ENCODE peak calls at places on chromosomes 16 and 17, in eight cellular contexts. W, S, B, Z, G, P, N and X are unnamed samples.

GRCh38 chr17:31859487-31860008 is 504 bp upstream of the COPRS start:
- DNase-seq in W (no peak), S (no peak), B (no peak), Z (no peak), G (no peak), P (no peak), N (no peak), X (no peak)

GRCh38 chr16:23290189-23291062 is 11.7 kb upstream of the SCNN1B start:
- DNase-seq in W (no peak), S (no peak), B (no peak), Z (no peak), G (no peak), P (no peak), N (no peak), X (no peak)

GRCh38 chr16:66408181-66409048 is 18.7 kb upstream of the BEAN1 start:
- DNase-seq in W (peak; percentile 26), S (peak; percentile 22), B (no peak), Z (peak; percentile 57), G (no peak), P (no peak), N (no peak), X (no peak)

GRCh38 chr16:67774457-67774853 is 31.9 kb downstream of the RANBP10 start:
- DNase-seq in W (no peak), S (no peak), B (no peak), Z (no peak), G (no peak), P (no peak), N (no peak), X (no peak)

GRCh38 chr17:48961516-48962233 is 6.7 kb downstream of the GIP start:
- DNase-seq in W (no peak), S (no peak), B (no peak), Z (peak; percentile 71), G (no peak), P (no peak), N (peak; percentile 14), X (no peak)

GRCh38 chr17:351436-351713 is 1.2 kb downstream of the RPH3AL start:
- DNase-seq in W (no peak), S (no peak), B (no peak), Z (no peak), G (no peak), P (no peak), N (no peak), X (no peak)

GRCh38 chr16:9053006-9053601 is 38.3 kb upstream of the HAPSTR1 start:
- DNase-seq in W (peak; percentile 91), S (no peak), B (peak; percentile 77), Z (peak; percentile 85), G (no peak), P (no peak), N (peak; percentile 55), X (no peak)

GRCh38 chr17:70072900-70073299 is 2.1 kb upstream of the KCNJ16 start:
- DNase-seq in W (peak; percentile 81), S (no peak), B (no peak), Z (no peak), G (no peak), P (no peak), N (no peak), X (no peak)

GRCh38 chr16:17768257-17768656 is 297.5 kb upstream of the XYLT1 start:
- DNase-seq in W (no peak), S (no peak), B (no peak), Z (no peak), G (no peak), P (no peak), N (no peak), X (no peak)

GRCh38 chr17:47188266-47188665 is 829 bp downstream of the CDC27 start:
- DNase-seq in W (no peak), S (peak; percentile 10), B (no peak), Z (no peak), G (no peak), P (no peak), N (no peak), X (no peak)

GRCh38 chr16:83842755-83843507 is 35.2 kb downstream of the HSBP1 start:
- DNase-seq in W (no peak), S (no peak), B (no peak), Z (no peak), G (no peak), P (peak; percentile 29), N (no peak), X (no peak)

GRCh38 chr17:81020767-81021497 is 14.0 kb upstream of the BAIAP2 start:
- DNase-seq in W (no peak), S (no peak), B (no peak), Z (no peak), G (no peak), P (peak; percentile 50), N (no peak), X (no peak)

GRCh38 chr17:79981090-79981489 is 54.6 kb downstream of the TBC1D16 start:
- DNase-seq in W (no peak), S (no peak), B (no peak), Z (no peak), G (no peak), P (no peak), N (no peak), X (no peak)

GRCh38 chr17:45186955-45187354 is 25.3 kb downstream of the HEXIM2 start:
- DNase-seq in W (no peak), S (no peak), B (no peak), Z (no peak), G (no peak), P (no peak), N (no peak), X (no peak)

GRCh38 chr17:57648720-57649119 is 96.4 kb downstream of the CCDC182 start:
- DNase-seq in W (no peak), S (no peak), B (no peak), Z (no peak), G (no peak), P (no peak), N (no peak), X (no peak)

GRCh38 chr16:53872248-53873221 is 168.6 kb downstream of the FTO start:
- DNase-seq in W (no peak), S (peak; percentile 8), B (no peak), Z (no peak), G (no peak), P (no peak), N (no peak), X (no peak)

GRCh38 chr17:48028736-48029135 is 8.9 kb downstream of the COPZ2 start:
- DNase-seq in W (no peak), S (no peak), B (no peak), Z (no peak), G (no peak), P (no peak), N (no peak), X (no peak)

GRCh38 chr17:81590121-81590520 is 38.0 kb upstream of the FAAP100 start:
- DNase-seq in W (no peak), S (no peak), B (no peak), Z (no peak), G (no peak), P (no peak), N (no peak), X (no peak)

GRCh38 chr17:73203135-73203787 is 10.4 kb downstream of the COG1 start:
- DNase-seq in W (no peak), S (no peak), B (no peak), Z (peak; percentile 49), G (no peak), P (no peak), N (no peak), X (no peak)